ENCODE peak calls at places on chromosomes 6 and 20, in seven cellular contexts. H is tibial artery; I is CD4-positive, alpha-beta T cell; N is esophagus squamous epithelium; P is CD8-positive, alpha-beta memory T cell; F is body of pancreas; Q is stomach. J is an unnamed sample.

GRCh38 chr6:75317503-75318206 is 33.1 kb upstream of the TMEM30A start:
- DNase-seq in H (no peak), I (no peak), N (no peak), P (no peak), F (no peak), Q (no peak), J (no peak)

GRCh38 chr20:6142348-6142993 is 19.6 kb upstream of the FERMT1 start:
- DNase-seq in H (no peak), I (peak; percentile 11), N (no peak), P (peak; percentile 28), F (peak; percentile 56), Q (peak; percentile 46), J (peak; percentile 3)

GRCh38 chr20:35301426-35301825 is 9.2 kb upstream of the FAM83C start:
- DNase-seq in H (no peak), I (no peak), N (no peak), P (no peak), F (no peak), Q (no peak), J (no peak)

GRCh38 chr6:154991207-154991606 is 3.9 kb upstream of the TIAM2 start:
- DNase-seq in H (no peak), I (no peak), N (no peak), P (no peak), F (no peak), Q (no peak), J (no peak)

GRCh38 chr6:39814236-39814635 is 22.1 kb downstream of the DAAM2 start:
- DNase-seq in H (peak; percentile 79), I (no peak), N (no peak), P (no peak), F (no peak), Q (no peak), J (no peak)

GRCh38 chr6:45448417-45449389 is 71.0 kb upstream of the SUPT3H start:
- DNase-seq in H (no peak), I (no peak), N (no peak), P (no peak), F (no peak), Q (no peak), J (no peak)

GRCh38 chr20:41483553-41483930 is 116.9 kb upstream of the EMILIN3 start:
- DNase-seq in H (no peak), I (no peak), N (no peak), P (no peak), F (no peak), Q (no peak), J (no peak)

GRCh38 chr6:12844284-12845223 is 128.0 kb downstream of the PHACTR1 start:
- DNase-seq in H (no peak), I (no peak), N (no peak), P (no peak), F (no peak), Q (no peak), J (no peak)

GRCh38 chr6:25088513-25088912 is 152.8 kb upstream of the RIPOR2 start:
- DNase-seq in H (no peak), I (no peak), N (no peak), P (no peak), F (no peak), Q (no peak), J (no peak)

GRCh38 chr6:147674093-147674492 is 165.6 kb downstream of the SAMD5 start:
- DNase-seq in H (no peak), I (no peak), N (no peak), P (no peak), F (no peak), Q (no peak), J (no peak)

GRCh38 chr20:52226370-52226769 is 34.8 kb upstream of the ZFP64 start:
- DNase-seq in H (no peak), I (no peak), N (no peak), P (no peak), F (no peak), Q (no peak), J (no peak)
- H3K27ac ChIP-seq in H (no peak overlapping the region), I (no peak overlapping the region), N (no peak overlapping the region), P (no peak overlapping the region), F (no peak overlapping the region), Q (no peak overlapping the region), J (no peak overlapping the region)

GRCh38 chr6:2959909-2960719 is 11.3 kb downstream of the SERPINB6 start:
- DNase-seq in H (no peak), I (no peak), N (no peak), P (no peak), F (no peak), Q (no peak), J (no peak)
- H3K27ac ChIP-seq in H (peak overlapping the region; percentile 58), I (no peak overlapping the region), N (peak overlapping the region; percentile 64), P (no peak overlapping the region), F (peak overlapping the region; percentile 88), Q (peak overlapping the region; percentile 80), J (peak overlapping the region; percentile 5)

GRCh38 chr20:36455972-36456625 is 85.2 kb upstream of the MYL9 start:
- DNase-seq in H (no peak), I (no peak), N (no peak), P (no peak), F (no peak), Q (no peak), J (no peak)
- H3K27ac ChIP-seq in H (no peak overlapping the region), I (no peak overlapping the region), N (no peak overlapping the region), P (no peak overlapping the region), F (no peak overlapping the region), Q (no peak overlapping the region), J (no peak overlapping the region)

GRCh38 chr6:90274481-90275030 is 22.1 kb downstream of the BACH2 start:
- DNase-seq in H (no peak), I (peak; percentile 82), N (peak; percentile 27), P (peak; percentile 82), F (peak; percentile 27), Q (peak; percentile 43), J (no peak)

GRCh38 chr6:90277301-90278011 is 19.2 kb downstream of the BACH2 start:
- DNase-seq in H (no peak), I (no peak), N (no peak), P (no peak), F (no peak), Q (no peak), J (no peak)

GRCh38 chr6:90273863-90274262 is 22.8 kb downstream of the BACH2 start:
- DNase-seq in H (no peak), I (no peak), N (no peak), P (no peak), F (no peak), Q (no peak), J (no peak)

DNA sequence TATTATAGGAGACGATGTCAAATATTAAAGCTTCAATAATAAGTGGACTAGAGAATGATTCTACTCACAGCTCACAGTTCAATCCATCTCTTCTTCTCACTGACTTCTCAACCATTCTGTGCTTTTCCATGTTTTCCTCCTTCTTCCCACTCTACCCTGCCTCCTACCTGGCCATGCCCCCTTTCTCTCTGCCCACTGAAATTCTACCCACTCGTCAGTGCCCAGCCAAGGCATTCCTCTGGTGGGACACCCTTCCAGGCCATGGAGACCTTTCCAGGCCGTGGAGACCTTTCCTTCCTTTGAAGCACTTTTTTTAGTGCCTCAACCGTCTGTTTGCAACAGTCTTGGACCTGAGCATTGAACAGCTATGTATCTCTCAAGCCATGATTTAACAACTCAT is 18.5 kb downstream of the BACH2 start:
- DNase-seq in H (no peak), I (no peak), N (no peak), P (no peak), F (no peak), Q (no peak), J (no peak)
- H3K27ac ChIP-seq in H (no peak overlapping the region), I (peak overlapping the region; percentile 51), N (no peak overlapping the region), P (no peak overlapping the region), F (no peak overlapping the region), Q (no peak overlapping the region), J (no peak overlapping the region)

GRCh38 chr6:96931198-96931597 is 6.7 kb downstream of the KLHL32 start:
- DNase-seq in H (no peak), I (no peak), N (no peak), P (no peak), F (no peak), Q (no peak), J (no peak)
- H3K27ac ChIP-seq in H (no peak overlapping the region), I (no peak overlapping the region), N (no peak overlapping the region), P (no peak overlapping the region), F (no peak overlapping the region), Q (no peak overlapping the region), J (peak overlapping the region; percentile 69)

GRCh38 chr20:32478576-32478975 is 106.6 kb downstream of the NOL4L start:
- DNase-seq in H (no peak), I (no peak), N (no peak), P (no peak), F (no peak), Q (no peak), J (no peak)

GRCh38 chr20:32476684-32477593 is 108.2 kb downstream of the NOL4L start:
- DNase-seq in H (no peak), I (no peak), N (no peak), P (no peak), F (peak; percentile 12), Q (no peak), J (no peak)

GRCh38 chr20:32479697-32480140 is 105.4 kb downstream of the NOL4L start:
- DNase-seq in H (no peak), I (no peak), N (no peak), P (no peak), F (no peak), Q (no peak), J (no peak)

GRCh38 chr20:32479012-32479411 is 106.1 kb downstream of the NOL4L start:
- DNase-seq in H (no peak), I (no peak), N (no peak), P (no peak), F (no peak), Q (no peak), J (no peak)

GRCh38 chr20:32477594-32478512 is 107.3 kb downstream of the NOL4L start:
- DNase-seq in H (no peak), I (no peak), N (no peak), P (no peak), F (peak; percentile 92), Q (peak; percentile 75), J (no peak)
- H3K27ac ChIP-seq in H (no peak overlapping the region), I (peak overlapping the region; percentile 11), N (no peak overlapping the region), P (no peak overlapping the region), F (peak overlapping the region; percentile 94), Q (peak overlapping the region; percentile 83), J (peak overlapping the region; percentile 86)

GRCh38 chr6:43123691-43124314 is 47.3 kb upstream of the SRF start:
- DNase-seq in H (no peak), I (no peak), N (no peak), P (no peak), F (no peak), Q (no peak), J (no peak)
- H3K27ac ChIP-seq in H (no peak overlapping the region), I (no peak overlapping the region), N (peak overlapping the region; percentile 49), P (no peak overlapping the region), F (no peak overlapping the region), Q (peak overlapping the region; percentile 32), J (no peak overlapping the region)

J was measured in substantia nigra.